ENCODE peak calls at places on chromosomes 2 and 18, in seven cellular contexts. D is H9; K is IMR-90; M is A549; Y is body of pancreas; H is Panc1; W is CD8-positive, alpha-beta memory T cell. S is an unnamed sample. For H3K4me1, the result is how much of the 10 kb centered on the place peaks cover.

GRCh38 chr2:160387558-160388262 is 105.9 kb downstream of the RBMS1 start:
- DNase-seq in D (no peak), K (peak), M (no peak), Y (no peak), H (no peak), W (no peak), S (peak)

GRCh38 chr18:9380571-9381390 is 46.2 kb downstream of the TWSG1 start:
- DNase-seq in D (no peak), K (peak), M (no peak), Y (no peak), H (no peak), W (no peak), S (no peak)

GRCh38 chr2:118993392-118993752 is 51.4 kb downstream of the MARCO start:
- DNase-seq in D (no peak), K (no peak), M (no peak), Y (no peak), H (no peak), W (no peak), S (no peak)

GRCh38 chr2:10471046-10471571 is 23.0 kb upstream of the ODC1 start:
- DNase-seq in D (no peak), K (no peak), M (no peak), Y (no peak), H (no peak), W (no peak), S (no peak)

GRCh38 chr2:226791056-226791486 is 8.5 kb downstream of the IRS1 start:
- DNase-seq in D (peak), K (peak), M (no peak), Y (no peak), H (no peak), W (no peak), S (peak)

GRCh38 chr2:106095478-106096392 is 98.4 kb downstream of the UXS1 start:
- DNase-seq in D (no peak), K (no peak), M (no peak), Y (no peak), H (no peak), W (peak), S (no peak)

GRCh38 chr2:129929321-129930290 is 49.9 kb upstream of the RAB6C start:
- DNase-seq in D (no peak), K (no peak), M (no peak), Y (no peak), H (no peak), W (no peak), S (peak)

GRCh38 chr2:112433932-112434730 is 686 bp upstream of the RGPD8 start:
- DNase-seq in D (peak), K (no peak), M (no peak), Y (peak), H (no peak), W (no peak), S (no peak)

GRCh38 chr2:153373510-153374279 is 104.9 kb downstream of the RPRM start:
- DNase-seq in D (no peak), K (no peak), M (no peak), Y (no peak), H (no peak), W (no peak), S (no peak)

GRCh38 chr2:140863713-140864112 is 1267.1 kb downstream of the LRP1B start:
- DNase-seq in D (no peak), K (peak), M (peak), Y (no peak), H (peak), W (no peak), S (peak)

DNA sequence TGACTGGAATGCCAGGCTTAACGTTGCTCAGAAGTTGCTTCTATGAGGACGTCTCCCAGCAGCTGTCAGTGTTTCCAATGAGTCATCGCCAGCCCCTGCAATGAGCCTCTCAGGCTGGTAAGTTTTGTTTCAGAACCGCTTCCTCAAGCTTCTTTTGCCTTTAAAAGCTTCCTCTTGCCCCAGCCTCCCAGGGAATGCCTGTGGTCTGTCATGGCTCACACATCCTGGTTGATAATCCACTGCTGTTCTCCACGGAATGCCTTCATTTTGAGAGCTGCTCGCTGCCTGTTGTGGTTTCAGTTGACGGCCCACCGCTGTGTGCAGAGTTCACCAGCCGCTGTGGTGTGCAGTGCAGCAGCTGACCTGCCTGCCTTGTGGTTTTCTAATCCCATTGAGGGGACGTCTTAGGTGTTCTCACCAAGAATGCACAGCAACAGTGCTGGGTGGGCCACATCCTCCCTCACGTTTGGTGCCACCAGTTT is 96.4 kb downstream of the RTP5 start:
- DNase-seq in D (peak), K (peak), M (no peak), Y (no peak), H (peak), W (peak), S (peak)
- H3K4me1 ChIP-seq in D (under half), K (under half), M (under half), Y (under half), H (under half), W (under half), S (under half)

GRCh38 chr2:60820416-60821132 is 60.8 kb upstream of the REL start:
- DNase-seq in D (no peak), K (no peak), M (no peak), Y (no peak), H (no peak), W (no peak), S (no peak)
- H3K4me1 ChIP-seq in D (under half), K (under half), M (under half), Y (under half), H (under half), W (under half), S (under half)

DNA sequence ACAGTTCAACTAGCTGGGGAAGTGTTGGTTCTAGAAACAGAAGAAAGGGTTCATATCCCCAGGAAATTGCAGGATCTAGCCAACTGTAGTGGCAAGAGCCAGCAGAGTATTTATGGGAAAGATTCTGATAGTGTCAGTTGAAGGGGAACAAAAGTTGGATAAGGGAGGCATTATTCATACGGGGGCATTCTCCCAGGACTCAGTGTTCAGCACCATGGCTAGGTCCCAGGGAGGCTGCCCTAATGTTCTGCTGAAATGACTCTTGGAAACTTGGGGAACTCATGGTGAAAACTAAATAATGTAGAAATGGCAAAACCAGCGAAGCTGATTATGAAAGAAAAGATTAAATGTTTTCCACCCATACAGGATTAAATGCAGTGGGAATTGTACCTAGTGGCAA is 543.7 kb downstream of the TRIB2 start:
- DNase-seq in D (no peak), K (no peak), M (no peak), Y (no peak), H (no peak), W (no peak), S (no peak)
- H3K4me1 ChIP-seq in D (under half), K (under half), M (under half), Y (under half), H (under half), W (under half), S (under half)

DNA sequence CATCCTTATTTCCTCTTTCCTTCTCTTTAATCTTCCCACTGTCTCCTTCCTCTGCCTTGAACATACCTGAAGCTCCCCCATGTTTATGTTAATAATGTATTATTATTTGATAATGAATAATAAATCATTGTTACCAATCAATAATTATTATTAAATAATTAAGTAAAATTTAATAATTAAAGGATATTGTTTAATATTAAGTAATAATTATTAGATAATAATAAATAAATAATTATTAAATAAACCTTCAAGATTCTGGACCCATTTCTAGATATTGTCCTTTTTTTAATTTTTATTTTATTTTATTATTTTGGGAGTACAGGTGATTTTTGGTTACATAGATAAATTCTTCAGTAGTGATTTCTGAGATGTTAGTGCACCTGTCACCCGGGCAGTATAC is 7.4 kb upstream of the EVA1A start:
- DNase-seq in D (no peak), K (no peak), M (no peak), Y (no peak), H (no peak), W (no peak), S (no peak)
- H3K4me1 ChIP-seq in D (under half), K (under half), M (under half), Y (under half), H (under half), W (under half), S (under half)

S was measured in hepatocyte.